ENCODE peak calls at places on chromosome 3, in eight cellular contexts. One of them, this sample, is unnamed.

GRCh38 chr3:38131621-38132369 is 5.1 kb downstream of the ACAA1 start:
- DNase-seq in suprapubic skin: peak; percentile 11
- DNase-seq in HS-27A: no peak
- DNase-seq in NCI-H1417: no peak
- DNase-seq in DMS79 treated with DMSO at 0.1 percent for 48 hours: no peak
- DNase-seq in GM12892: no peak
- DNase-seq in breast epithelium: no peak
- DNase-seq in HS-5: no peak
- DNase-seq in this sample: peak; percentile 2

GRCh38 chr3:195226445-195226844 is 44.5 kb downstream of the XXYLT1 start:
- DNase-seq in suprapubic skin: peak; percentile 8
- DNase-seq in HS-27A: no peak
- DNase-seq in NCI-H1417: no peak
- DNase-seq in DMS79 treated with DMSO at 0.1 percent for 48 hours: no peak
- DNase-seq in GM12892: no peak
- DNase-seq in breast epithelium: no peak
- DNase-seq in HS-5: no peak
- DNase-seq in this sample: no peak

GRCh38 chr3:177300039-177300833 is 103.0 kb upstream of the TBL1XR1 start:
- DNase-seq in suprapubic skin: no peak
- DNase-seq in HS-27A: no peak
- DNase-seq in NCI-H1417: no peak
- DNase-seq in DMS79 treated with DMSO at 0.1 percent for 48 hours: peak; percentile 95
- DNase-seq in GM12892: no peak
- DNase-seq in breast epithelium: no peak
- DNase-seq in HS-5: no peak
- DNase-seq in this sample: peak; percentile 37

GRCh38 chr3:124700880-124701684 is 29.2 kb upstream of the UMPS start:
- DNase-seq in suprapubic skin: no peak
- DNase-seq in HS-27A: peak; percentile 39
- DNase-seq in NCI-H1417: no peak
- DNase-seq in DMS79 treated with DMSO at 0.1 percent for 48 hours: no peak
- DNase-seq in GM12892: no peak
- DNase-seq in breast epithelium: no peak
- DNase-seq in HS-5: no peak
- DNase-seq in this sample: no peak

GRCh38 chr3:13561967-13562366 is 13.0 kb downstream of the FBLN2 start:
- DNase-seq in suprapubic skin: no peak
- DNase-seq in HS-27A: no peak
- DNase-seq in NCI-H1417: no peak
- DNase-seq in DMS79 treated with DMSO at 0.1 percent for 48 hours: no peak
- DNase-seq in GM12892: no peak
- DNase-seq in breast epithelium: no peak
- DNase-seq in HS-5: no peak
- DNase-seq in this sample: no peak

GRCh38 chr3:12662593-12663310 is 1.2 kb downstream of the RAF1 start:
- DNase-seq in suprapubic skin: no peak
- DNase-seq in HS-27A: no peak
- DNase-seq in NCI-H1417: peak; percentile 38
- DNase-seq in DMS79 treated with DMSO at 0.1 percent for 48 hours: no peak
- DNase-seq in GM12892: no peak
- DNase-seq in breast epithelium: no peak
- DNase-seq in HS-5: no peak
- DNase-seq in this sample: no peak

GRCh38 chr3:151537751-151538150 is 76.9 kb upstream of the IGSF10 start:
- DNase-seq in suprapubic skin: no peak
- DNase-seq in HS-27A: peak; percentile 4
- DNase-seq in NCI-H1417: no peak
- DNase-seq in DMS79 treated with DMSO at 0.1 percent for 48 hours: no peak
- DNase-seq in GM12892: no peak
- DNase-seq in breast epithelium: no peak
- DNase-seq in HS-5: no peak
- DNase-seq in this sample: no peak

GRCh38 chr3:133812872-133813271 is 7.3 kb downstream of the SRPRB start:
- DNase-seq in suprapubic skin: no peak
- DNase-seq in HS-27A: no peak
- DNase-seq in NCI-H1417: no peak
- DNase-seq in DMS79 treated with DMSO at 0.1 percent for 48 hours: no peak
- DNase-seq in GM12892: no peak
- DNase-seq in breast epithelium: no peak
- DNase-seq in HS-5: no peak
- DNase-seq in this sample: no peak

GRCh38 chr3:124118397-124118796 is 126.5 kb upstream of the ROPN1 start:
- DNase-seq in suprapubic skin: no peak
- DNase-seq in HS-27A: no peak
- DNase-seq in NCI-H1417: no peak
- DNase-seq in DMS79 treated with DMSO at 0.1 percent for 48 hours: no peak
- DNase-seq in GM12892: no peak
- DNase-seq in breast epithelium: no peak
- DNase-seq in HS-5: peak; percentile 35
- DNase-seq in this sample: no peak

GRCh38 chr3:129506272-129506742 is 22.1 kb upstream of the RHO start:
- DNase-seq in suprapubic skin: no peak
- DNase-seq in HS-27A: no peak
- DNase-seq in NCI-H1417: peak; percentile 93
- DNase-seq in DMS79 treated with DMSO at 0.1 percent for 48 hours: peak; percentile 83
- DNase-seq in GM12892: no peak
- DNase-seq in breast epithelium: no peak
- DNase-seq in HS-5: no peak
- DNase-seq in this sample: no peak

GRCh38 chr3:183911763-183912506 is 27.3 kb upstream of the PARL start:
- DNase-seq in suprapubic skin: no peak
- DNase-seq in HS-27A: no peak
- DNase-seq in NCI-H1417: no peak
- DNase-seq in DMS79 treated with DMSO at 0.1 percent for 48 hours: no peak
- DNase-seq in GM12892: no peak
- DNase-seq in breast epithelium: no peak
- DNase-seq in HS-5: no peak
- DNase-seq in this sample: no peak

GRCh38 chr3:145776782-145777408 is 384.1 kb downstream of the PLOD2 start:
- DNase-seq in suprapubic skin: no peak
- DNase-seq in HS-27A: peak; percentile 34
- DNase-seq in NCI-H1417: peak; percentile 48
- DNase-seq in DMS79 treated with DMSO at 0.1 percent for 48 hours: no peak
- DNase-seq in GM12892: no peak
- DNase-seq in breast epithelium: no peak
- DNase-seq in HS-5: peak; percentile 24
- DNase-seq in this sample: no peak

GRCh38 chr3:194076486-194076885 is 59.5 kb upstream of the HES1 start:
- DNase-seq in suprapubic skin: no peak
- DNase-seq in HS-27A: no peak
- DNase-seq in NCI-H1417: no peak
- DNase-seq in DMS79 treated with DMSO at 0.1 percent for 48 hours: no peak
- DNase-seq in GM12892: no peak
- DNase-seq in breast epithelium: no peak
- DNase-seq in HS-5: no peak
- DNase-seq in this sample: no peak

GRCh38 chr3:98903099-98903498 is 1.6 kb upstream of the DCBLD2 start:
- DNase-seq in suprapubic skin: no peak
- DNase-seq in HS-27A: no peak
- DNase-seq in NCI-H1417: no peak
- DNase-seq in DMS79 treated with DMSO at 0.1 percent for 48 hours: no peak
- DNase-seq in GM12892: no peak
- DNase-seq in breast epithelium: no peak
- DNase-seq in HS-5: no peak
- DNase-seq in this sample: no peak

GRCh38 chr3:66401578-66402382 is 99.0 kb downstream of the LRIG1 start:
- DNase-seq in suprapubic skin: peak; percentile 53
- DNase-seq in HS-27A: no peak
- DNase-seq in NCI-H1417: no peak
- DNase-seq in DMS79 treated with DMSO at 0.1 percent for 48 hours: no peak
- DNase-seq in GM12892: no peak
- DNase-seq in breast epithelium: no peak
- DNase-seq in HS-5: no peak
- DNase-seq in this sample: no peak

GRCh38 chr3:107668963-107669362 is 146.2 kb downstream of the BBX start:
- DNase-seq in suprapubic skin: no peak
- DNase-seq in HS-27A: no peak
- DNase-seq in NCI-H1417: no peak
- DNase-seq in DMS79 treated with DMSO at 0.1 percent for 48 hours: no peak
- DNase-seq in GM12892: no peak
- DNase-seq in breast epithelium: no peak
- DNase-seq in HS-5: no peak
- DNase-seq in this sample: no peak

GRCh38 chr3:12132881-12133280 is 25.8 kb downstream of the TIMP4 start:
- DNase-seq in suprapubic skin: no peak
- DNase-seq in HS-27A: no peak
- DNase-seq in NCI-H1417: no peak
- DNase-seq in DMS79 treated with DMSO at 0.1 percent for 48 hours: no peak
- DNase-seq in GM12892: no peak
- DNase-seq in breast epithelium: no peak
- DNase-seq in HS-5: no peak
- DNase-seq in this sample: no peak

GRCh38 chr3:126469479-126469878 is 6.2 kb downstream of the ZXDC start:
- DNase-seq in suprapubic skin: peak; percentile 40
- DNase-seq in HS-27A: no peak
- DNase-seq in NCI-H1417: no peak
- DNase-seq in DMS79 treated with DMSO at 0.1 percent for 48 hours: no peak
- DNase-seq in GM12892: no peak
- DNase-seq in breast epithelium: no peak
- DNase-seq in HS-5: no peak
- DNase-seq in this sample: no peak

GRCh38 chr3:145182196-145182911 is 978.6 kb downstream of the PLOD2 start:
- DNase-seq in suprapubic skin: no peak
- DNase-seq in HS-27A: no peak
- DNase-seq in NCI-H1417: no peak
- DNase-seq in DMS79 treated with DMSO at 0.1 percent for 48 hours: no peak
- DNase-seq in GM12892: no peak
- DNase-seq in breast epithelium: no peak
- DNase-seq in HS-5: no peak
- DNase-seq in this sample: no peak

GRCh38 chr3:29977360-29977759 is 629.0 kb upstream of the TGFBR2 start:
- DNase-seq in suprapubic skin: no peak
- DNase-seq in HS-27A: no peak
- DNase-seq in NCI-H1417: no peak
- DNase-seq in DMS79 treated with DMSO at 0.1 percent for 48 hours: no peak
- DNase-seq in GM12892: no peak
- DNase-seq in breast epithelium: no peak
- DNase-seq in HS-5: no peak
- DNase-seq in this sample: no peak

GRCh38 chr3:195882002-195882441 is 26.3 kb downstream of the TNK2 start:
- DNase-seq in suprapubic skin: peak; percentile 51
- DNase-seq in HS-27A: no peak
- DNase-seq in NCI-H1417: no peak
- DNase-seq in DMS79 treated with DMSO at 0.1 percent for 48 hours: no peak
- DNase-seq in GM12892: no peak
- DNase-seq in breast epithelium: no peak
- DNase-seq in HS-5: no peak
- DNase-seq in this sample: no peak

GRCh38 chr3:13484861-13485590 is 4.9 kb downstream of the HDAC11 start:
- DNase-seq in suprapubic skin: no peak
- DNase-seq in HS-27A: no peak
- DNase-seq in NCI-H1417: peak; percentile 26
- DNase-seq in DMS79 treated with DMSO at 0.1 percent for 48 hours: peak; percentile 63
- DNase-seq in GM12892: no peak
- DNase-seq in breast epithelium: peak; percentile 67
- DNase-seq in HS-5: no peak
- DNase-seq in this sample: no peak

GRCh38 chr3:2156244-2156847 is 57.7 kb downstream of the CNTN4 start:
- DNase-seq in suprapubic skin: no peak
- DNase-seq in HS-27A: no peak
- DNase-seq in NCI-H1417: no peak
- DNase-seq in DMS79 treated with DMSO at 0.1 percent for 48 hours: no peak
- DNase-seq in GM12892: no peak
- DNase-seq in breast epithelium: no peak
- DNase-seq in HS-5: no peak
- DNase-seq in this sample: no peak

GRCh38 chr3:131231710-131232348 is 149.7 kb upstream of the NUDT16 start:
- DNase-seq in suprapubic skin: no peak
- DNase-seq in HS-27A: no peak
- DNase-seq in NCI-H1417: no peak
- DNase-seq in DMS79 treated with DMSO at 0.1 percent for 48 hours: peak; percentile 97
- DNase-seq in GM12892: no peak
- DNase-seq in breast epithelium: no peak
- DNase-seq in HS-5: no peak
- DNase-seq in this sample: no peak

GRCh38 chr3:30620402-30621360 is 14.3 kb downstream of the TGFBR2 start:
- DNase-seq in suprapubic skin: no peak
- DNase-seq in HS-27A: no peak
- DNase-seq in NCI-H1417: no peak
- DNase-seq in DMS79 treated with DMSO at 0.1 percent for 48 hours: no peak
- DNase-seq in GM12892: no peak
- DNase-seq in breast epithelium: no peak
- DNase-seq in HS-5: no peak
- DNase-seq in this sample: no peak

GRCh38 chr3:138409171-138409570 is 25.2 kb upstream of the ESYT3 start:
- DNase-seq in suprapubic skin: no peak
- DNase-seq in HS-27A: no peak
- DNase-seq in NCI-H1417: no peak
- DNase-seq in DMS79 treated with DMSO at 0.1 percent for 48 hours: no peak
- DNase-seq in GM12892: no peak
- DNase-seq in breast epithelium: no peak
- DNase-seq in HS-5: no peak
- DNase-seq in this sample: no peak

GRCh38 chr3:3080309-3080708 is 29.9 kb downstream of the IL5RA start:
- DNase-seq in suprapubic skin: no peak
- DNase-seq in HS-27A: no peak
- DNase-seq in NCI-H1417: no peak
- DNase-seq in DMS79 treated with DMSO at 0.1 percent for 48 hours: no peak
- DNase-seq in GM12892: no peak
- DNase-seq in breast epithelium: no peak
- DNase-seq in HS-5: no peak
- DNase-seq in this sample: no peak

GRCh38 chr3:149592758-149593240 is 65.0 kb downstream of the WWTR1 start:
- DNase-seq in suprapubic skin: no peak
- DNase-seq in HS-27A: no peak
- DNase-seq in NCI-H1417: no peak
- DNase-seq in DMS79 treated with DMSO at 0.1 percent for 48 hours: no peak
- DNase-seq in GM12892: no peak
- DNase-seq in breast epithelium: no peak
- DNase-seq in HS-5: no peak
- DNase-seq in this sample: no peak

GRCh38 chr3:22980346-22980745 is 222.8 kb upstream of the UBE2E2 start:
- DNase-seq in suprapubic skin: no peak
- DNase-seq in HS-27A: peak; percentile 54
- DNase-seq in NCI-H1417: no peak
- DNase-seq in DMS79 treated with DMSO at 0.1 percent for 48 hours: no peak
- DNase-seq in GM12892: no peak
- DNase-seq in breast epithelium: no peak
- DNase-seq in HS-5: no peak
- DNase-seq in this sample: no peak

GRCh38 chr3:58117561-58118305 is 93.0 kb downstream of the DNASE1L3 start:
- DNase-seq in suprapubic skin: no peak
- DNase-seq in HS-27A: no peak
- DNase-seq in NCI-H1417: no peak
- DNase-seq in DMS79 treated with DMSO at 0.1 percent for 48 hours: no peak
- DNase-seq in GM12892: no peak
- DNase-seq in breast epithelium: peak; percentile 43
- DNase-seq in HS-5: no peak
- DNase-seq in this sample: no peak

GRCh38 chr3:129023909-129024308 is 22.8 kb downstream of the EFCC1 start:
- DNase-seq in suprapubic skin: no peak
- DNase-seq in HS-27A: no peak
- DNase-seq in NCI-H1417: no peak
- DNase-seq in DMS79 treated with DMSO at 0.1 percent for 48 hours: no peak
- DNase-seq in GM12892: no peak
- DNase-seq in breast epithelium: no peak
- DNase-seq in HS-5: no peak
- DNase-seq in this sample: no peak

GRCh38 chr3:196968233-196969000 is at the start of gene PIGZ:
- DNase-seq in suprapubic skin: peak; percentile 65
- DNase-seq in HS-27A: no peak
- DNase-seq in NCI-H1417: peak; percentile 57
- DNase-seq in DMS79 treated with DMSO at 0.1 percent for 48 hours: peak; percentile 49
- DNase-seq in GM12892: peak; percentile 63
- DNase-seq in breast epithelium: no peak
- DNase-seq in HS-5: no peak
- DNase-seq in this sample: no peak

GRCh38 chr3:127525373-127525772 is 65.2 kb downstream of the TPRA1 start:
- DNase-seq in suprapubic skin: no peak
- DNase-seq in HS-27A: no peak
- DNase-seq in NCI-H1417: peak; percentile 64
- DNase-seq in DMS79 treated with DMSO at 0.1 percent for 48 hours: no peak
- DNase-seq in GM12892: no peak
- DNase-seq in breast epithelium: no peak
- DNase-seq in HS-5: peak; percentile 69
- DNase-seq in this sample: no peak

GRCh38 chr3:61521229-61521628 is 40.1 kb upstream of the PTPRG start:
- DNase-seq in suprapubic skin: no peak
- DNase-seq in HS-27A: no peak
- DNase-seq in NCI-H1417: no peak
- DNase-seq in DMS79 treated with DMSO at 0.1 percent for 48 hours: no peak
- DNase-seq in GM12892: peak; percentile 37
- DNase-seq in breast epithelium: no peak
- DNase-seq in HS-5: no peak
- DNase-seq in this sample: no peak